ENCODE peak calls at places on chromosomes 5 and 9, in five cellular contexts. I is vagina, T is breast epithelium, X is spleen, U is Peyer's patch. Y is an unnamed sample. For H3K4me1, the result is how much of the 10 kb centered on the place peaks cover.

GRCh38 chr9:136944094-136944518 is 432 bp downstream of the FBXW5 start:
- DNase-seq in I (no peak), T (no peak), X (no peak), U (no peak), Y (peak)

GRCh38 chr5:90944116-90944515 is 385.5 kb downstream of the ADGRV1 start:
- DNase-seq in T (no peak), X (no peak), I (no peak), U (no peak), Y (no peak)

GRCh38 chr5:107948377-107948776 is 277.6 kb upstream of the EFNA5 start:
- DNase-seq in U (no peak), X (no peak), T (no peak), I (no peak), Y (no peak)

GRCh38 chr5:159951387-159951786 is 35.1 kb downstream of the ADRA1B start:
- DNase-seq in I (no peak), U (no peak), X (no peak), T (no peak), Y (no peak)

GRCh38 chr9:27386759-27387158 is 89.8 kb upstream of the EQTN start:
- DNase-seq in I (no peak), T (no peak), X (no peak), U (no peak), Y (no peak)

GRCh38 chr9:121604242-121604641 is 47.2 kb upstream of the DAB2IP start:
- DNase-seq in T (no peak), I (no peak), X (no peak), U (peak), Y (peak)

GRCh38 chr9:115395511-115396021 is 277.6 kb upstream of the TNC start:
- DNase-seq in U (no peak), X (no peak), I (no peak), T (no peak), Y (no peak)

GRCh38 chr5:15021286-15022046 is 149.9 kb upstream of the ANKH start:
- DNase-seq in X (no peak), T (no peak), U (no peak), I (no peak), Y (no peak)

GRCh38 chr5:147554285-147554817 is 44.5 kb upstream of the DPYSL3 start:
- DNase-seq in T (no peak), U (no peak), I (no peak), X (no peak), Y (no peak)

GRCh38 chr5:134527156-134527960 is 1.9 kb downstream of the JADE2 start:
- DNase-seq in T (peak), U (peak), X (peak), I (no peak), Y (peak)

GRCh38 chr5:77892061-77893010 is 116.2 kb upstream of the TBCA start:
- DNase-seq in U (peak), X (no peak), T (no peak), I (no peak), Y (no peak)

GRCh38 chr5:141969783-141970741 is 1.2 kb downstream of the RNF14 start:
- DNase-seq in I (no peak), T (no peak), U (peak), X (no peak), Y (no peak)

GRCh38 chr9:131276891-131277672 is 772 bp upstream of the FAM78A start:
- DNase-seq in I (no peak), X (peak), T (no peak), U (no peak), Y (no peak)

GRCh38 chr5:112142769-112143270 is 276.3 kb downstream of the EPB41L4A start:
- DNase-seq in U (no peak), I (no peak), T (no peak), X (no peak), Y (no peak)

GRCh38 chr5:15835514-15835913 is 335.5 kb downstream of the FBXL7 start:
- DNase-seq in T (no peak), U (no peak), I (no peak), X (no peak), Y (no peak)

GRCh38 chr9:126698756-126699155 is 85.0 kb downstream of the LMX1B start:
- DNase-seq in X (peak), I (no peak), T (peak), U (no peak), Y (no peak)

GRCh38 chr5:161548472-161549094 is 2.1 kb upstream of the GABRB2 start:
- DNase-seq in T (no peak), X (no peak), U (no peak), I (no peak), Y (no peak)

GRCh38 chr5:37771203-37771611 is 68.6 kb downstream of the GDNF start:
- DNase-seq in X (no peak), U (no peak), T (no peak), I (no peak), Y (no peak)

GRCh38 chr9:114621975-114622609 is 11.0 kb downstream of the TMEM268 start:
- DNase-seq in T (no peak), U (no peak), X (no peak), I (no peak), Y (no peak)

GRCh38 chr5:40406426-40407211 is 273.1 kb upstream of the PTGER4 start:
- DNase-seq in T (no peak), X (no peak), I (no peak), U (peak), Y (no peak)

GRCh38 chr9:134224827-134225154 is 60.4 kb upstream of the RNU6ATAC start:
- DNase-seq in U (no peak), X (no peak), T (no peak), I (no peak), Y (no peak)

GRCh38 chr9:2199999-2200796 is 185.1 kb downstream of the SMARCA2 start:
- DNase-seq in U (no peak), X (no peak), I (no peak), T (no peak), Y (no peak)

GRCh38 chr9:131951905-131952304 is 127.8 kb downstream of the MED27 start:
- DNase-seq in T (no peak), X (no peak), U (no peak), I (no peak), Y (no peak)

GRCh38 chr5:169219961-169220360 is 81.0 kb downstream of the SLIT3 start:
- DNase-seq in I (no peak), X (no peak), U (no peak), T (no peak), Y (no peak)
- H3K4me1 ChIP-seq in I (under half), X (under half), U (under half), T (under half), Y (under half)

GRCh38 chr9:135255033-135255842 is 167.8 kb downstream of the OLFM1 start:
- DNase-seq in I (no peak), X (peak), U (no peak), T (no peak), Y (no peak)

GRCh38 chr9:135251996-135252760 is 164.7 kb downstream of the OLFM1 start:
- DNase-seq in U (no peak), T (no peak), I (no peak), X (peak), Y (no peak)

GRCh38 chr9:135254176-135255032 is 166.9 kb downstream of the OLFM1 start:
- DNase-seq in X (peak), T (no peak), U (no peak), I (no peak), Y (no peak)

GRCh38 chr9:135252980-135253304 is 165.5 kb downstream of the OLFM1 start:
- DNase-seq in I (no peak), U (no peak), X (peak), T (no peak), Y (peak)

DNA sequence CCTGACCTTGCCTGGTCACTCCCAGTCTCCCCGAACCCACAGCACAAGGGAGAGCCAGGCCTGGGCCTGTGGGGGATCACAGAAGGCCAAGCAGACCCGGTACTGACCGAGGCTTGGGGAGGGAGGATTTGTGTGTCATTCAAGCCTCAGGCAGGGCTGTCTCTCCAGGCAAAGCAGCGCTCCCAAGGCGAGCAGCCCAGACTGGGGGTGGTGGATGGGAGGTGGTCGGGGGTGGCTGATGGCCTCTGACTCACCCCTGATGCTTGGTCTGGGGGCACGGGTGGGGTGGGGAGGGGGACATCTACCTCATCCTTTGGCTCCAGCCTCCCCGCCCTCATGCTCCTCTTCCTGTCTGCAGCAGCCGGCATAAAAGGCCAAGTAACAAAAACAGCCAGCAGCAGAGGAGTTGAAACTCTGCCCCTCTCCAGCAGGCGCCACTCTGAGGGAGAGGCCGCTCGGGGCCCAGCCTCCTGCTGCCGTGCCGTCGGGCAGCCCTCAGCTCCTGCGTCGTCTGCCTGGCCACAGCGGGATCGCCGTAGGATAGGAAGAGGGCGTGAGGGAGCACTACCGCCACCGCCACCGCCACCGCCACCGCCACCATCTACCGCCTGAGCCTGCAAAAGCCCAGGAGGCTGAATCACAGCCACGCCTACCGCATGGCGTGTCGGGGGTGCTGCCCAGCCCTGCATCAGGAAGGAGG is 166.0 kb downstream of the OLFM1 start:
- DNase-seq in I (no peak), T (no peak), U (no peak), X (peak), Y (no peak)
- TF ChIP-seq POLR2A in I (no peak), T (no peak), U (no peak), X (no peak), Y (no peak)

DNA sequence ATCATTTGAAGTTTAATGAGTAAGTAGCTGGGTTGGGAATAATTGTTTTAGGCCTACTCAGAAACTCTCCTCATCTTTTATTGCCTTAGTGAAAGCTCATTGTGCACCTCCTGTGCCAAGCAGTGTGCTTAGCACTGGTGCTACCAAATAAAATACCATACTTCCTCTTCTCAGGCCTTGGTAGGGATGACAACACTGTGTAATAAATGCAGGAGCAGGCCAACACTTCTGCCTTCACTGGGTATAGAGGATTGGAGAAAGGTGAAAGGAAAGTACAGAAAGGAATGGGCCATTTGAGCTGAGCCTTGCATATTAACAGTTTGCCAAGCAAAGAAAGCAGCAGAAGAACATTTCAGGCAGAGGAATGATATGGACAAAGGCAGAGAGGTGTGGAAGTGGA is 285.7 kb downstream of the NR3C1 start:
- DNase-seq in T (no peak), U (no peak), I (peak), X (no peak), Y (no peak)
- H3K4me1 ChIP-seq in T (under half), U (under half), I (under half), X (half or more), Y (under half)

GRCh38 chr9:87803623-87804345 is 77.9 kb downstream of the CTSL start:
- DNase-seq in I (no peak), T (no peak), X (no peak), U (no peak), Y (no peak)
- TF ChIP-seq POLR2A in I (no peak), T (no peak), X (no peak), U (no peak), Y (no peak)

GRCh38 chr9:124270504-124271335 is 13.0 kb downstream of the NEK6 start:
- DNase-seq in U (peak), X (no peak), T (no peak), I (no peak), Y (peak)
- H3K4me1 ChIP-seq in U (under half), X (half or more), T (under half), I (half or more), Y (under half)

DNA sequence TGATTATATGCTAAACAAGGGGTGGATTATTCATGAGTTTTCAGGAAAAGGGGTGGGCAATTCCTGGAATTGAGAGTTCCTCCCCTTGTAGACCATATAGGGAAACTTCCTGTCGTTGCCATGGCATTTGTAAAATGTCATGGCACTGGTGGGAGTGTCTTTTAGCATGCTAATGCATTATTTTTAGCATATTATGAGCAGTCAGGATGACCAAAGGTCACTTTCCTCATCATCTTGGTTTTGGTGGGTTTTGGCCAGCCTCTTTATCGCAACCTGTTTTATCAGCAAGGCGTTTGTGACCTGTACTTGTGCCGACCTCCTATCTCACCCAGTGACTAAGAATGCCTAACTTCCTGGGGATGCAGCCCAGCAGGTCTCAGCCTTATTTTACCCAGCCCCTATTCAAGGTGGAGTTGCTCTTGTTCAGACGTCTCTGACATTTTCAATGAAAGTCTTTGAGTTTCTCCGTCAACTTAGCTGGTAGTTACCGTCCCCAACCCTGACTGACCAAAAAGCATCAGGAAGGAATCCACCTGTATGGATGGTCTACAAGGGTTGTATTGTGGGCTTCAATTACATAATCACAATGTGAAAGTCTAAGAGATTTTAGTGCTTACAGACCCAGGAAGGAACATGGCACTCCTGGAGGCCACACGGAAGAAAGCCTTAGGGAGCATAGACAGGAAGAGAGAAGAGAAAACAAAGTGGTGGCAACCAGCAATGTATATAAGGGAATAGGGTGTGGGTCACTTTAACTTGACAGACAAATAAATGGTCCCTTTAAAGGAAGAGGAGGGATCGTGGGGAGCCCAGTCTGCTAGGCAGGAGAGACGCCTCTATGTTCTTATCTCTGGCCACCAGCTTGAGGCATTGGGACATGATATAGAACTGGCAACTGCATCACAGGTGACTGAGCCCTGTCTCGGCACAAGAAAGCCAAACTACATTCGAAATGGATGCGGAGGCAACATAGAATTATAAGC is 80.6 kb downstream of the ALDH7A1 start:
- DNase-seq in U (no peak), I (no peak), X (no peak), T (no peak), Y (no peak)
- TF ChIP-seq POLR2A in U (no peak), I (no peak), X (no peak), T (no peak), Y (no peak)

GRCh38 chr5:7412369-7412768 is 16.4 kb downstream of the ADCY2 start:
- DNase-seq in I (no peak), X (no peak), U (no peak), T (no peak), Y (no peak)
- H3K4me1 ChIP-seq in I (under half), X (under half), U (under half), T (under half), Y (under half)

GRCh38 chr5:34656700-34657549 is 797 bp downstream of the RAI14 start:
- DNase-seq in I (no peak), X (no peak), U (no peak), T (peak), Y (peak)

GRCh38 chr5:34655354-34655991 is 655 bp upstream of the RAI14 start:
- DNase-seq in X (no peak), T (peak), U (peak), I (no peak), Y (peak)

GRCh38 chr5:34657550-34657921 is 1.4 kb downstream of the RAI14 start:
- DNase-seq in T (no peak), U (no peak), X (no peak), I (no peak), Y (no peak)

GRCh38 chr5:34658023-34658422 is 1.9 kb downstream of the RAI14 start:
- DNase-seq in I (no peak), T (no peak), U (no peak), X (no peak), Y (no peak)

DNA sequence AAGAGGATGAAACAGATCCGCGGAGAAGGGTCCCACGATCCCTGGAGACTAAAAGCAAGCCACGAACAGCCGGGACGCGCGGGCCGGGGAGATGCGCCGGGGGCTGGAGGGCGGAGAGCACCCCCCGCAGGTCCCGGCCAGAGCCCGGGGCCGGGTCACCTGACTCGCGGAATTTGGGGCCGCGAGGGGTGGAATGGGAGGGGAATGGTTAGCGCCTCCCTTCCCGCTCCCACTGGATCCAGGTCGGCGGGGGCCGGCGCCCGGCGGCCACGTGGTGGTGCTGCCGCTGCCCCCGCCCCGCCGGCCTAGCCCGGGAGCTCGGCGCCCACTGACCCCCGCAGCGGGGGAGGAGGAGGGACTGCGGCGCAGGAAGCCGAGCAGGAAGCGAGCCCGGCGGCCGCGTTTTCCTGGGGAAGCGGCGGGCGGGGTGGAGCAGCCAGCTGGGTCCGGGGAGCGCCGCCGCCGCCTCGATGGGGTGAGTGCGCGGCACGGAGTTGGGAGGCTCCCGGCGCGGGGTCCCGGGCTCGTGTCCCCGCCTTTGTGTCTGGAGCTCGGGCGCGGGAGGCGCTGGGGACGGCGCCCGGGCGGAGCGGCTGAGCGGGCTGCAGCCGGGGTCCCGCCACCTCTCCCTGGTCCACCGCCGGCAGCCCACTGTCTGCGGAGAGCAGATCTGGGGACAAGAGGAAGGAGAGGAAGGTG is at the start of gene RAI14:
- DNase-seq in I (no peak), U (peak), T (peak), X (peak), Y (peak)
- TF ChIP-seq POLR2A in I (peak), U (peak), T (no peak), X (no peak), Y (no peak)

GRCh38 chr5:149942199-149942598 is 2.4 kb downstream of the PDE6A start:
- DNase-seq in T (no peak), U (no peak), X (no peak), I (no peak), Y (no peak)
- H3K4me1 ChIP-seq in T (under half), U (under half), X (under half), I (under half), Y (under half)

Y was measured in stomach.